ENCODE peak calls at places on chromosomes 12 and 14, in five cellular contexts. One of them, this sample, is unnamed.
A peak's percentile ranks its signal among the peaks of the same experiment; 100 is the strongest.

GRCh38 chr12:106722854-106723253 is 51.6 kb upstream of the RIC8B start:
- DNase-seq in K562: peak; percentile 37
- DNase-seq in A549: no peak
- DNase-seq in HepG2: no peak
- DNase-seq in GM12878: no peak
- DNase-seq in this sample: peak; percentile 69

GRCh38 chr14:61126083-61126962 is 145.3 kb downstream of the SLC38A6 start:
- DNase-seq in K562: no peak
- DNase-seq in A549: no peak
- DNase-seq in HepG2: no peak
- DNase-seq in GM12878: no peak
- DNase-seq in this sample: no peak

GRCh38 chr12:110699591-110700445 is 10.9 kb upstream of the HVCN1 start:
- DNase-seq in K562: peak; percentile 24
- DNase-seq in A549: peak; percentile 35
- DNase-seq in HepG2: peak; percentile 39
- DNase-seq in GM12878: no peak
- DNase-seq in this sample: peak; percentile 43

GRCh38 chr12:17982556-17982955 is 107.4 kb downstream of the RERGL start:
- DNase-seq in K562: no peak
- DNase-seq in A549: no peak
- DNase-seq in HepG2: no peak
- DNase-seq in GM12878: no peak
- DNase-seq in this sample: no peak

GRCh38 chr12:5379737-5380496 is 52.0 kb upstream of the NTF3 start:
- DNase-seq in K562: no peak
- DNase-seq in A549: no peak
- DNase-seq in HepG2: no peak
- DNase-seq in GM12878: peak; percentile 13
- DNase-seq in this sample: no peak

GRCh38 chr14:37546621-37547447 is 48.2 kb downstream of the FOXA1 start:
- DNase-seq in K562: no peak
- DNase-seq in A549: peak; percentile 80
- DNase-seq in HepG2: peak; percentile 100
- DNase-seq in GM12878: no peak
- DNase-seq in this sample: no peak

GRCh38 chr12:72141381-72141780 is 130.8 kb upstream of the TRHDE start:
- DNase-seq in K562: peak; percentile 12
- DNase-seq in A549: peak; percentile 24
- DNase-seq in HepG2: peak; percentile 5
- DNase-seq in GM12878: peak; percentile 31
- DNase-seq in this sample: no peak

GRCh38 chr12:56629459-56630179 is 507 bp downstream of the BAZ2A start:
- DNase-seq in K562: peak; percentile 57
- DNase-seq in A549: peak; percentile 20
- DNase-seq in HepG2: no peak
- DNase-seq in GM12878: no peak
- DNase-seq in this sample: peak; percentile 34

GRCh38 chr14:77044776-77045569 is 16.5 kb upstream of the IRF2BPL start:
- DNase-seq in K562: no peak
- DNase-seq in A549: peak; percentile 70
- DNase-seq in HepG2: peak; percentile 74
- DNase-seq in GM12878: no peak
- DNase-seq in this sample: peak; percentile 54

GRCh38 chr14:86799244-86799647 is 1193.7 kb downstream of the GALC start:
- DNase-seq in K562: no peak
- DNase-seq in A549: peak; percentile 1
- DNase-seq in HepG2: peak; percentile 72
- DNase-seq in GM12878: no peak
- DNase-seq in this sample: no peak

GRCh38 chr12:115451785-115452736 is 768.1 kb upstream of the TBX3 start:
- DNase-seq in K562: peak; percentile 27
- DNase-seq in A549: no peak
- DNase-seq in HepG2: peak; percentile 66
- DNase-seq in GM12878: no peak
- DNase-seq in this sample: peak; percentile 91

GRCh38 chr12:116720129-116720528 is 17.7 kb downstream of the SPRING1 start:
- DNase-seq in K562: no peak
- DNase-seq in A549: no peak
- DNase-seq in HepG2: no peak
- DNase-seq in GM12878: no peak
- DNase-seq in this sample: no peak

GRCh38 chr12:91633734-91634357 is 451.2 kb upstream of the DCN start:
- DNase-seq in K562: peak; percentile 78
- DNase-seq in A549: no peak
- DNase-seq in HepG2: no peak
- DNase-seq in GM12878: no peak
- DNase-seq in this sample: no peak

GRCh38 chr14:63654346-63654745 is 12.7 kb upstream of the WDR89 start:
- DNase-seq in K562: no peak
- DNase-seq in A549: no peak
- DNase-seq in HepG2: no peak
- DNase-seq in GM12878: no peak
- DNase-seq in this sample: no peak

GRCh38 chr14:96176811-96177211 is 27.8 kb upstream of the BDKRB2 start:
- DNase-seq in K562: no peak
- DNase-seq in A549: no peak
- DNase-seq in HepG2: no peak
- DNase-seq in GM12878: no peak
- DNase-seq in this sample: no peak

GRCh38 chr12:47755655-47756562 is 2.8 kb downstream of the RAPGEF3 start:
- DNase-seq in K562: no peak
- DNase-seq in A549: no peak
- DNase-seq in HepG2: no peak
- DNase-seq in GM12878: peak; percentile 75
- DNase-seq in this sample: no peak

GRCh38 chr14:30227871-30228270 is 300.2 kb upstream of the PRKD1 start:
- DNase-seq in K562: no peak
- DNase-seq in A549: no peak
- DNase-seq in HepG2: no peak
- DNase-seq in GM12878: no peak
- DNase-seq in this sample: no peak
- TF ChIP-seq JUNB in K562: no peak
- TF ChIP-seq JUNB in A549: no peak
- TF ChIP-seq JUNB in HepG2: no peak
- TF ChIP-seq JUNB in GM12878: no peak
- TF ChIP-seq JUNB in this sample: no peak

GRCh38 chr14:56027421-56027820 is 90.8 kb upstream of the PELI2 start:
- DNase-seq in K562: no peak
- DNase-seq in A549: no peak
- DNase-seq in HepG2: no peak
- DNase-seq in GM12878: no peak
- DNase-seq in this sample: no peak

GRCh38 chr14:56027916-56028637 is 90.1 kb upstream of the PELI2 start:
- DNase-seq in K562: no peak
- DNase-seq in A549: no peak
- DNase-seq in HepG2: no peak
- DNase-seq in GM12878: no peak
- DNase-seq in this sample: no peak

GRCh38 chr14:56023681-56024080 is 94.5 kb upstream of the PELI2 start:
- DNase-seq in K562: no peak
- DNase-seq in A549: no peak
- DNase-seq in HepG2: no peak
- DNase-seq in GM12878: no peak
- DNase-seq in this sample: no peak

DNA sequence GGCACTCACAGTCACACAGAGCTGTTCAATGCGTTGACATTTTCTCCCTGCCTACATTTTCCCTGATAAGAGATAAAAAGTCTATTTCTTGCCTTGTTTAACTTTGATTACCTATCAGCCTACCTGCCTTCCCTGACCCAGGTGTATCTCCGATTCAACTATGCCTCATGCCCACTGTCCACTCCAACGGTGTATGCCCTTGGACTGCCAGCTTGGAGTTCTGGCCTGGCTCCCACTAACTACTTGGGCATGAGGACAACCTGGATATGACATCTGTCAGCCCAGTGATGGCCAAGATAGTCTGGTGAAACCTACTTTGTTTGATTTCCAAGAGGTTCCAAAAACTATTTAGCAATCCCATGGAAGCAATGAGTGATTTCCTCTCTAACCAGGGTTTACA is 93.0 kb upstream of the PELI2 start:
- DNase-seq in K562: no peak
- DNase-seq in A549: no peak
- DNase-seq in HepG2: no peak
- DNase-seq in GM12878: no peak
- DNase-seq in this sample: no peak
- TF ChIP-seq CTCF in K562: no peak
- TF ChIP-seq CTCF in A549: no peak
- TF ChIP-seq CTCF in HepG2: no peak
- TF ChIP-seq CTCF in GM12878: no peak
- TF ChIP-seq CTCF in this sample: no peak

DNA sequence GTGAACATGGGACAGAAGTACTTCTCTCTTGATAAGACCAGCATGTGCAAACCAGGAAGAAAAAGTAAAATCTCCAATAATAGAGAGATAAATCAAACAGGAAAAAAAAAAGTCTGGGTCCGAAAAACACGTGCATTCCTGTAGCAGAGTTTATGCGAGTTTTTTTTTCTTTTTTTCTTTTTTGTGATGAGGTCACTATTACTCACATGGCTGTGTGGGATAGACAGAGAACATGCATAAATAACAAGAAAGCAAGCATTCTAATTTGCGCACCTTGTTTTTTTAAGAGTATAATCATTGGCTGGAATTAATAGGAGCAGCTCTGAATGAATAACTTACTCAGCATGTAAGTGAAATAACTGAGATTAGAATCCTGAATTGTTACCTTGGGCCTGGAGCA is 91.9 kb upstream of the CPM start:
- DNase-seq in K562: no peak
- DNase-seq in A549: no peak
- DNase-seq in HepG2: no peak
- DNase-seq in GM12878: no peak
- DNase-seq in this sample: no peak
- TF ChIP-seq JUNB in K562: no peak
- TF ChIP-seq JUNB in A549: no peak
- TF ChIP-seq JUNB in HepG2: no peak
- TF ChIP-seq JUNB in GM12878: no peak
- TF ChIP-seq JUNB in this sample: no peak

DNA sequence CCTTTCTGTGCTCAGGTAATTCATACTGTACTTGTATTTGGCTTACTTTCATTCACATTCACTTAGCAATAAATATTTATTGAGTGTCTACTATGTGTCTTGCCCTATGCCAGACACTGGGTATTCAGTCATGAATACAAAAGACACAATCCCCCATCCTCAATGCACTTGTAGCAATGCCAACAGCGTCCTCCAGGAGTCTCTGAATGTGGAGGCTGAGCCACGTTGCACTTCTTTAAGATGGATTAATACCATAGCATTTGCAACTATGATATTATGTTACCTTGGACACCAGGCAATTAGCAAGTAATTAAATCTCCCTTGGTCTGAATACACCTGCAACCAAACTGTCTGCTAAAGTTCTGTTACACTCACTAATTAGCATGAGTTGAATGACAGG is 58.8 kb downstream of the OTX2 start:
- DNase-seq in K562: no peak
- DNase-seq in A549: peak; percentile 4
- DNase-seq in HepG2: no peak
- DNase-seq in GM12878: no peak
- DNase-seq in this sample: peak; percentile 63
- TF ChIP-seq CTCF in K562: no peak
- TF ChIP-seq CTCF in A549: no peak
- TF ChIP-seq CTCF in HepG2: no peak
- TF ChIP-seq CTCF in GM12878: peak; percentile 4
- TF ChIP-seq CTCF in this sample: peak; percentile 57

GRCh38 chr14:73250781-73251500 is 13.6 kb downstream of the PAPLN start:
- DNase-seq in K562: no peak
- DNase-seq in A549: no peak
- DNase-seq in HepG2: no peak
- DNase-seq in GM12878: no peak
- DNase-seq in this sample: no peak
- TF ChIP-seq JUNB in K562: no peak
- TF ChIP-seq JUNB in A549: no peak
- TF ChIP-seq JUNB in HepG2: no peak
- TF ChIP-seq JUNB in GM12878: no peak
- TF ChIP-seq JUNB in this sample: no peak

GRCh38 chr14:22492601-22493000 is 96.4 kb downstream of the DAD1 start:
- DNase-seq in K562: no peak
- DNase-seq in A549: no peak
- DNase-seq in HepG2: no peak
- DNase-seq in GM12878: no peak
- DNase-seq in this sample: no peak

GRCh38 chr14:22493753-22494152 is 95.3 kb downstream of the DAD1 start:
- DNase-seq in K562: no peak
- DNase-seq in A549: no peak
- DNase-seq in HepG2: no peak
- DNase-seq in GM12878: no peak
- DNase-seq in this sample: no peak

GRCh38 chr14:22497144-22497423 is 91.9 kb downstream of the DAD1 start:
- DNase-seq in K562: no peak
- DNase-seq in A549: no peak
- DNase-seq in HepG2: no peak
- DNase-seq in GM12878: no peak
- DNase-seq in this sample: no peak

GRCh38 chr14:22493143-22493542 is 95.9 kb downstream of the DAD1 start:
- DNase-seq in K562: no peak
- DNase-seq in A549: no peak
- DNase-seq in HepG2: no peak
- DNase-seq in GM12878: no peak
- DNase-seq in this sample: no peak

GRCh38 chr14:22494486-22495135 is 94.4 kb downstream of the DAD1 start:
- DNase-seq in K562: no peak
- DNase-seq in A549: no peak
- DNase-seq in HepG2: no peak
- DNase-seq in GM12878: no peak
- DNase-seq in this sample: peak; percentile 55
- TF ChIP-seq CTCF in K562: no peak
- TF ChIP-seq CTCF in A549: no peak
- TF ChIP-seq CTCF in HepG2: no peak
- TF ChIP-seq CTCF in GM12878: no peak
- TF ChIP-seq CTCF in this sample: peak; percentile 39

GRCh38 chr14:91297081-91297711 is 52.7 kb upstream of the GPR68 start:
- DNase-seq in K562: no peak
- DNase-seq in A549: no peak
- DNase-seq in HepG2: no peak
- DNase-seq in GM12878: no peak
- DNase-seq in this sample: no peak

GRCh38 chr14:91299483-91300115 is 55.1 kb upstream of the GPR68 start:
- DNase-seq in K562: no peak
- DNase-seq in A549: no peak
- DNase-seq in HepG2: no peak
- DNase-seq in GM12878: no peak
- DNase-seq in this sample: no peak

GRCh38 chr14:91300283-91300841 is 55.9 kb upstream of the GPR68 start:
- DNase-seq in K562: no peak
- DNase-seq in A549: no peak
- DNase-seq in HepG2: no peak
- DNase-seq in GM12878: no peak
- DNase-seq in this sample: no peak

GRCh38 chr14:91300957-91301356 is 56.5 kb upstream of the GPR68 start:
- DNase-seq in K562: no peak
- DNase-seq in A549: no peak
- DNase-seq in HepG2: no peak
- DNase-seq in GM12878: no peak
- DNase-seq in this sample: no peak

DNA sequence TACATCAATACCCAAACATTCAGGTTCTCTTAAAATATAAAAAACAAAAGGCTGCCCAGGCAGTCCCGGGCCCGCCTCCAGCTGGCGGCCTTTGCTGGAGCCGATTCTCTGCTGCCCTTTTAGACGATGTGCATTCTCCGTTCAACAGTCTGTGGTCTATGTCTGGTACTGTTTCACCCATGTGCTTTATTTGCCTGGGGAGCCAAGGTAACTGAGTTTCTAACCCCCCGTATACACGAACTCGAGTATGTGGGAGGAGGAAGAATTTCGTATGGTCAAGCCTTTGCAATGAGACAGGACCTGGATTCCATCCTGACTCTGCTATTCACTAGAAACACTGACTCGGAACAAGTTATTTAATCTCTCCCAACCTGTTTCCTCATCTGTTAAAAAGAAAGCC is 54.1 kb upstream of the GPR68 start:
- DNase-seq in K562: no peak
- DNase-seq in A549: no peak
- DNase-seq in HepG2: no peak
- DNase-seq in GM12878: no peak
- DNase-seq in this sample: no peak
- TF ChIP-seq JUNB in K562: no peak
- TF ChIP-seq JUNB in A549: no peak
- TF ChIP-seq JUNB in HepG2: no peak
- TF ChIP-seq JUNB in GM12878: no peak
- TF ChIP-seq JUNB in this sample: no peak

This sample was measured in GM23338.